ENCODE peak calls at places on chromosomes 7 and 10, in nine cellular contexts. T is esophagus squamous epithelium; S is astrocyte of the spinal cord; G is AG10803; B is right atrium auricular region; O is GM12865; F is MM.1S; J is A549; A is CD8-positive, alpha-beta T cell. L is an unnamed sample.

GRCh38 chr7:27349621-27350020 is 107.0 kb downstream of the EVX1 start:
- DNase-seq in T (no peak), S (no peak), G (no peak), B (no peak), O (no peak), F (no peak), J (no peak), A (no peak), L (no peak)

GRCh38 chr7:139680676-139681462 is 96.9 kb downstream of the HIPK2 start:
- DNase-seq in T (no peak), S (peak; percentile 97), G (peak; percentile 92), B (peak; percentile 84), O (peak; percentile 89), F (no peak), J (peak; percentile 90), A (peak; percentile 46), L (peak; percentile 63)

GRCh38 chr10:19505320-19506092 is 310.7 kb upstream of the PLXDC2 start:
- DNase-seq in T (no peak), S (no peak), G (no peak), B (no peak), O (no peak), F (no peak), J (no peak), A (no peak), L (no peak)

GRCh38 chr10:20811131-20811530 is 86.0 kb downstream of the NEBL start:
- DNase-seq in T (no peak), S (no peak), G (no peak), B (no peak), O (no peak), F (no peak), J (no peak), A (no peak), L (no peak)

GRCh38 chr10:27541728-27542285 is 37.7 kb downstream of the RAB18 start:
- DNase-seq in T (no peak), S (no peak), G (no peak), B (no peak), O (no peak), F (no peak), J (no peak), A (peak; percentile 11), L (no peak)

GRCh38 chr7:29039747-29040569 is 81.8 kb upstream of the TRIL start:
- DNase-seq in T (no peak), S (peak; percentile 29), G (peak; percentile 74), B (no peak), O (no peak), F (no peak), J (no peak), A (no peak), L (no peak)

GRCh38 chr7:1893451-1893850 is 223.4 kb downstream of the ELFN1 start:
- DNase-seq in T (no peak), S (no peak), G (no peak), B (no peak), O (no peak), F (no peak), J (no peak), A (no peak), L (no peak)

GRCh38 chr7:74217455-74218342 is 7.9 kb downstream of the LAT2 start:
- DNase-seq in T (no peak), S (no peak), G (no peak), B (no peak), O (peak; percentile 91), F (no peak), J (no peak), A (no peak), L (no peak)

GRCh38 chr7:15495170-15495569 is 66.6 kb downstream of the AGMO start:
- DNase-seq in T (no peak), S (no peak), G (no peak), B (no peak), O (no peak), F (no peak), J (no peak), A (no peak), L (no peak)

GRCh38 chr7:82209200-82209599 is 234.4 kb downstream of the CACNA2D1 start:
- DNase-seq in T (no peak), S (no peak), G (no peak), B (no peak), O (no peak), F (no peak), J (no peak), A (no peak), L (no peak)

GRCh38 chr7:100034871-100035510 is 14.6 kb upstream of the ZSCAN21 start:
- DNase-seq in T (no peak), S (peak; percentile 93), G (peak; percentile 88), B (no peak), O (no peak), F (no peak), J (no peak), A (no peak), L (no peak)

GRCh38 chr10:14560794-14561765 is 213.6 kb downstream of the FAM107B start:
- DNase-seq in T (no peak), S (no peak), G (no peak), B (no peak), O (no peak), F (no peak), J (no peak), A (no peak), L (no peak)

GRCh38 chr10:97682042-97682441 is 5.0 kb downstream of the AVPI1 start:
- DNase-seq in T (no peak), S (no peak), G (no peak), B (no peak), O (no peak), F (no peak), J (no peak), A (no peak), L (no peak)

GRCh38 chr7:3673524-3673923 is 372.5 kb downstream of the SDK1 start:
- DNase-seq in T (no peak), S (peak; percentile 10), G (no peak), B (no peak), O (peak; percentile 6), F (peak; percentile 19), J (no peak), A (peak; percentile 56), L (no peak)

GRCh38 chr7:158327012-158327411 is 260.6 kb downstream of the PTPRN2 start:
- DNase-seq in T (no peak), S (no peak), G (no peak), B (no peak), O (no peak), F (no peak), J (no peak), A (no peak), L (no peak)

GRCh38 chr7:158324397-158325360 is 262.9 kb downstream of the PTPRN2 start:
- DNase-seq in T (no peak), S (no peak), G (no peak), B (peak; percentile 26), O (no peak), F (no peak), J (no peak), A (no peak), L (no peak)

GRCh38 chr7:158323741-158324396 is 263.8 kb downstream of the PTPRN2 start:
- DNase-seq in T (no peak), S (no peak), G (no peak), B (peak; percentile 23), O (no peak), F (no peak), J (no peak), A (no peak), L (no peak)

GRCh38 chr7:158327571-158328180 is 259.9 kb downstream of the PTPRN2 start:
- DNase-seq in T (no peak), S (no peak), G (no peak), B (peak; percentile 43), O (no peak), F (no peak), J (no peak), A (no peak), L (no peak)

DNA sequence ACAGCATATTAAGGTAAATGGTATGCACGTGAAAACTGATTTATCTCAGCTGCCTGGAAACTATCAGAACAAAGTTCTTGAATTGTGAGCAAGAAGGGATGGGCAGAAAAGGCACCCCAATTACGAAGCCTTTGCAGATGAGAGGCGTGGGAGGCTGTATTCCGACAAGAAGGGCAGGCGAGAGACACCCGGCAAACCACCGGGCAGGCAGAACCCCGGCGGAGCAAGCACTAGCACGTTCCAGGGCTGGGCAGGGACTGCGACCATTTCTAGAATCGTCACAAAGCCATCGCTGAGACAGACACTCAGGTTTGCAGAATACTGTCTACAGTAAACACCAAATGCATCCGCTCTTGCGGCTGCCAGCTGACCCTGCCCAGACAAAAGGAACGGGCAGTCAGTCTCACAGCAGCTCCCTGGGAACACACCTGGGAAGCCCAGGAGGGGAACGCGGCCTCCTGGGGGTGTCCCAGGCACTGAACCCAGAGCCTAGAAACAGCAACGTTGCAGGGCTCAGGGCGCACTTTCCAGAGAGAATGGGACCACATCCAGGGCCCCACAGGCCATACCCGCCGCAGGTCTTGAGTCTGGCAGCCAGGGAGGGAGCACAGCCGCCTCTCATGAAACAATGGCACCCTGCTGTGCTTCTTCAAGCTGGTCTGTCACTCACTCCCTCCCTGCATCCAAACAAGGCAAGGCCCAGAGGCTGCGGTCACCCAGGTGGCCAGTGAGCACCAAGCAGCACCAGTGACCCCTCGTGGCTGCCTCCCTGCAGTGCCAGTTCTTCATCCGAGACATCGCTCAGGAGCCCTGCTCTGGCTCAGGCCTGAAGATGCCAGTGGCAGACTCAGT is 261.9 kb downstream of the PTPRN2 start:
- DNase-seq in T (no peak), S (no peak), G (no peak), B (peak; percentile 38), O (no peak), F (peak; percentile 33), J (no peak), A (no peak), L (no peak)
- TF ChIP-seq CTCF in T (peak; percentile 20), S (no peak), G (no peak), B (peak; percentile 41), O (no peak), F (peak; percentile 38), J (no peak), A (no peak), L (no peak)

GRCh38 chr7:95395755-95396135 is 430 bp downstream of the PON3 start:
- DNase-seq in T (no peak), S (no peak), G (no peak), B (no peak), O (no peak), F (no peak), J (no peak), A (no peak), L (no peak)
- H3K4me3 ChIP-seq in T (peak overlapping the region; percentile 65), S (no peak overlapping the region), G (no peak overlapping the region), B (peak overlapping the region; percentile 51), O (no peak overlapping the region), F (no peak overlapping the region), J (peak overlapping the region; percentile 62), A (peak overlapping the region; percentile 47), L (no peak overlapping the region)

DNA sequence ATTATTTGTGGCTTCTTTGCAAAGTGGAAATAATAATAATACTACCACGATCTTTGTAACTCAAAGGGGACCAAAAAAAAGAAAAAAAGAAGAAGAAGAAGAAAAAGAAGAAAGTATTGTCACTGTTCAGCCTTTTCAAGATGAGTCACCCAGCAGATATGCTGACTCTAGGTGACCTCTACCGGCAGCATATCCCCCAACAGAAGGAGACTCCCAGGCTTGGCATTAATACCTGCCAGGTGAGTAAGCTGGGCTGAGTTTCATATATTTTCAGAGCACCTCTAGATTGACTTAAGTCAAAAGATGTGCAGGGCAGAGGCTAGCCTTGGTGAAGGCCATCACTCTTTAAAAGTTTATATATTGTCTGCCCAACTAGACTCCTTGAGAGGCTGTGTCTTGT is 30.4 kb upstream of the GPR26 start:
- DNase-seq in T (no peak), S (no peak), G (no peak), B (peak; percentile 18), O (no peak), F (no peak), J (no peak), A (no peak), L (no peak)
- TF ChIP-seq CTCF in T (no peak), S (no peak), G (no peak), B (no peak), O (no peak), F (no peak), J (no peak), A (no peak), L (no peak)

GRCh38 chr7:152090739-152091138 is 65.3 kb downstream of the GALNT11 start:
- DNase-seq in T (no peak), S (no peak), G (no peak), B (no peak), O (no peak), F (no peak), J (no peak), A (no peak), L (no peak)
- H3K4me3 ChIP-seq in T (no peak overlapping the region), S (no peak overlapping the region), G (no peak overlapping the region), B (no peak overlapping the region), O (no peak overlapping the region), F (no peak overlapping the region), J (no peak overlapping the region), A (no peak overlapping the region), L (no peak overlapping the region)

L was measured in HFF-Myc.